ENCODE peak calls at places on chromosome 19, in six cellular contexts. A, E, Q, X, M and P are unnamed samples. For H3K27me3, the result is how much of the 10 kb centered on the place peaks cover.

GRCh38 chr19:41377977-41378707 is 1.8 kb downstream of the TMEM91 start:
- DNase-seq in A (no peak), E (no peak), Q (no peak), X (no peak), M (no peak), P (no peak)

GRCh38 chr19:37692956-37693660 is 26.5 kb downstream of the ZNF607 start:
- DNase-seq in A (no peak), E (no peak), Q (no peak), X (no peak), M (no peak), P (no peak)

GRCh38 chr19:33763661-33764343 is 32.9 kb upstream of the KCTD15 start:
- DNase-seq in A (no peak), E (no peak), Q (no peak), X (no peak), M (no peak), P (no peak)

GRCh38 chr19:42197375-42197817 is 20.1 kb downstream of the DEDD2 start:
- DNase-seq in A (no peak), E (no peak), Q (peak), X (no peak), M (no peak), P (no peak)

GRCh38 chr19:18496167-18496979 is 25.5 kb downstream of the ELL start:
- DNase-seq in A (peak), E (peak), Q (peak), X (no peak), M (no peak), P (peak)

GRCh38 chr19:7266832-7267231 is 27.4 kb downstream of the INSR start:
- DNase-seq in A (no peak), E (no peak), Q (no peak), X (no peak), M (no peak), P (no peak)

GRCh38 chr19:55354698-55355212 is at the start of gene COX6B2:
- DNase-seq in A (no peak), E (no peak), Q (no peak), X (no peak), M (no peak), P (no peak)

GRCh38 chr19:23699521-23699860 is 12.5 kb upstream of the ZNF675 start:
- DNase-seq in A (no peak), E (peak), Q (no peak), X (no peak), M (no peak), P (no peak)

GRCh38 chr19:43789029-43789428 is 8.3 kb upstream of the KCNN4 start:
- DNase-seq in A (no peak), E (peak), Q (no peak), X (no peak), M (no peak), P (no peak)

GRCh38 chr19:43711751-43712355 is 4.0 kb upstream of the IRGC start:
- DNase-seq in A (no peak), E (no peak), Q (peak), X (no peak), M (no peak), P (no peak)

GRCh38 chr19:3094638-3095374 is 644 bp downstream of the GNA11 start:
- DNase-seq in A (no peak), E (no peak), Q (no peak), X (no peak), M (no peak), P (peak)

GRCh38 chr19:37654525-37654832 is 786 bp downstream of the ZFP30 start:
- DNase-seq in A (no peak), E (no peak), Q (peak), X (no peak), M (no peak), P (peak)

GRCh38 chr19:10006752-10007323 is 3.5 kb downstream of the COL5A3 start:
- DNase-seq in A (no peak), E (no peak), Q (no peak), X (no peak), M (no peak), P (no peak)

DNA sequence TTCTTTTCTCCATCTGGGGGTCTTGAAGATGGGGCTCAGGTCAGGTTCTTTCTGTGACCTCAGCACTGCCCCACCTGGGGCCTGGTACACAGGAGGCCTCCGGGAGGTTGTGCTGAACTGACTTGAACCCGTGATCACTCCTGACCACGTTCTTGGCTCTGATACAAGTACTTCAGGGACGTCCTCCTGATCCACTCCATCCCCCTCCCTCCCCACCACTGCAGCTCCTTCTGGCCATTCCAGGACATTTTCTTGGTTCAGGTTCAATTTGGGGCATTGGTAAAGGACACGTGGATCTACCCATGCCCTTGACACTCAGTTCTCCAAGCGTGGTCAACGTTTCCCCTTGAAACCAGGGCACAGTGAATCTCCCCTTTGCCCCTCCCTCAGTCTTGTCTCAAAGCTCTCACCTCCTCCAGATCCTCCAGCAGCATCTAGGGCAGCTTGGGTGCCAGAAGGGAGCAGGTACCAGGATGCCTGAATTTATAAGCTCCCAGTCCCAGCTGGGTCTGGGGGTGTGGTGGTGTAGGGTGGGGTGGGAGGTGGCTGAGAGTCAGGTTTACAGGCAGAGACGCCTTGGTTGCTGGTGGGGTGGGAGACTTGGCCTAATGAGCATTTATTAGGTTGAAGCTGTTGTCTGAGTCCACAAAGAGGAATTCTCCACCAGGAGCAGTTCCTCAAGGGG is at the start of gene KLK15:
- DNase-seq in A (no peak), E (no peak), Q (no peak), X (peak), M (no peak), P (no peak)
- H3K27me3 ChIP-seq in A (under half), E (half or more), Q (under half), X (under half), M (under half), P (under half)

DNA sequence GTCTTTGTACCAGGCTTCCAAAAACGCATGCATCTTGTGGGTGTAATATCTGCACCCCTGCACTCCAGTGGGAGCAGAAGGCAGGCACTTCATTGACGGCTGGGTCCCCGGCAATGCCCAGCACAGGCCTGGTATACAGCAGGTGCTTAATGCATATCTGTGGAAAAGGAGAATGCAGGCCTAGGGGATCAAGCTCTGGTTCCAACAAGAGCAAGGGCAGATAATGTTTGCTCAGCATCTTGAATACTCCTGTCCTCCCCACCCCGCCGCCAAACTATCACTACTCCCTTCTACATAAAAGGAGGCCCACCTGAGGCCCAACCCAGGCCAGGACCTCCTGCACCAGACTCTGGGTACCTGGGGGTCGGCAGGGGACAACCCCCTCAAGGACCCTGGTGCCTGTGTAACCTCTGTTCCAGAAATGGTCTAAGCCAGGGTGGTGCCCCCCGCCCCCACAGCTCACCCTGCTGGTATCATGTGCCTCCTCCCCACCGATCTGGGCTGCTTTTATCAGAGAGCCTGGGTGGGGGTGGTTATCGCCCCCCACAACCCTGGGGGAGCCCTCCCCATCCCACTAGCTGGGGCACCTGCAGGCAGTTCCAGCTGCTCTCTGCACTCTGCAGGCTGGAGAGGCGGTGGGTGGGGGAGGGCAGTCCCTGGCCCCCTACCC is 4.8 kb downstream of the KLF16 start:
- DNase-seq in A (no peak), E (no peak), Q (no peak), X (no peak), M (no peak), P (no peak)
- H3K4me3 ChIP-seq in A (no peak), E (no peak), Q (no peak), X (no peak), M (no peak), P (no peak)

GRCh38 chr19:35331551-35332214 is 2.7 kb downstream of the CD22 start:
- DNase-seq in A (no peak), E (no peak), Q (no peak), X (no peak), M (no peak), P (peak)
- H3K27me3 ChIP-seq in A (under half), E (half or more), Q (under half), X (under half), M (under half), P (under half)

GRCh38 chr19:49489601-49490167 is 2.3 kb downstream of the RPL13A start:
- DNase-seq in A (no peak), E (no peak), Q (peak), X (no peak), M (no peak), P (no peak)

GRCh38 chr19:49490287-49491029 is 3.0 kb downstream of the RPL13A start:
- DNase-seq in A (no peak), E (no peak), Q (no peak), X (no peak), M (no peak), P (no peak)

GRCh38 chr19:49491804-49492572 is 4.2 kb upstream of the RPS11 start:
- DNase-seq in A (no peak), E (no peak), Q (peak), X (no peak), M (no peak), P (no peak)

GRCh38 chr19:49492573-49493411 is 3.4 kb upstream of the RPS11 start:
- DNase-seq in A (no peak), E (peak), Q (no peak), X (no peak), M (no peak), P (no peak)

GRCh38 chr19:49491030-49491803 is 3.8 kb downstream of the RPL13A start:
- DNase-seq in A (no peak), E (no peak), Q (no peak), X (no peak), M (no peak), P (no peak)
- H3K4me3 ChIP-seq in A (no peak), E (no peak), Q (no peak), X (no peak), M (no peak), P (no peak)

GRCh38 chr19:16831531-16831930 is 2.3 kb downstream of the SIN3B start:
- DNase-seq in A (no peak), E (no peak), Q (no peak), X (no peak), M (no peak), P (no peak)

GRCh38 chr19:16836906-16837362 is 7.7 kb downstream of the SIN3B start:
- DNase-seq in A (no peak), E (no peak), Q (no peak), X (no peak), M (no peak), P (no peak)

GRCh38 chr19:16836115-16836905 is 7.1 kb downstream of the SIN3B start:
- DNase-seq in A (no peak), E (no peak), Q (no peak), X (no peak), M (no peak), P (no peak)

GRCh38 chr19:16830679-16831078 is 1.5 kb downstream of the SIN3B start:
- DNase-seq in A (no peak), E (no peak), Q (no peak), X (no peak), M (no peak), P (no peak)

GRCh38 chr19:16834747-16835146 is 5.5 kb downstream of the SIN3B start:
- DNase-seq in A (no peak), E (no peak), Q (no peak), X (no peak), M (no peak), P (no peak)
- H3K27me3 ChIP-seq in A (under half), E (under half), Q (under half), X (under half), M (under half), P (under half)

DNA sequence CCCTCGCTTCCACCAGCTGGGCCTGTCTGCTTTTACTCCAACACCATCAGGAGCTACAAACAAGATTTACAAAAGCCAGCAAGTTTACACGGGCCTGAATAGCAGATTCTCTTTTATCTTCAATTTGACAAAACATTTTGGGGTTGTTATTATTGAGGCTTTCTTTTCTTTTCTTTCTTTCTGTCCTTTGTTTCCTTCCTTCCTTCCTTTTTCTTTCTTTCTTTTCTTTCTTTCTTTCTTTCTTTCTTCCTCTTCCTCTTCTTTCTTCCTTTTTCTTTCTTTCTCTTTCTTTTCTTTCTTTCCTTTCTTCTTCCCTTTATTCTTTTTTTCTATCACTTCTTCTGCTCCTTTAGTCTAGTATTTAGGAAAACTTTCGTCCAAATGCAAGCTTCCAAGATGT is 34.4 kb upstream of the C19orf12 start:
- DNase-seq in A (no peak), E (no peak), Q (no peak), X (no peak), M (no peak), P (no peak)
- H3K4me3 ChIP-seq in A (no peak), E (no peak), Q (no peak), X (no peak), M (no peak), P (no peak)

GRCh38 chr19:46109876-46110275 is 14.6 kb downstream of the IGFL3 start:
- DNase-seq in A (no peak), E (no peak), Q (no peak), X (no peak), M (no peak), P (no peak)
- H3K27me3 ChIP-seq in A (under half), E (under half), Q (under half), X (under half), M (under half), P (under half)

DNA sequence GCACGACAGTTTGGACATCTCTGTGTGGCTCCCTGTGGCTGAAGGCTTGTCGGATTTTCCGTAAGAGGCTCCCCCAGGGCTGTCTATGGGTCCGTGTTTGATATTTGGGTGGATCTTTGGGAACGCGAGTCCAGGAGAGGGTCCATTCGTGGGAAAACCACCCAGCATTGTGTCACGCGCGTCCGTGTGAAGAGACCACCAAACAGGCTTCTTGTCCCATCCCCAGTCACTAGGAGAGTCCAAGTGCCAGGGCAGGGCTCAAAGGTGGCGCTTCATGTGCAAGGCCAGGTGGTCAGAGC is 2.4 kb downstream of the KLF1 start:
- DNase-seq in A (no peak), E (no peak), Q (no peak), X (no peak), M (no peak), P (no peak)
- H3K4me3 ChIP-seq in A (peak), E (peak), Q (no peak), X (no peak), M (no peak), P (peak)

GRCh38 chr19:47469719-47470118 is 2.0 kb downstream of the SLC8A2 start:
- DNase-seq in A (no peak), E (no peak), Q (no peak), X (no peak), M (no peak), P (no peak)

GRCh38 chr19:47471733-47472457 is at the start of gene SLC8A2:
- DNase-seq in A (peak), E (peak), Q (no peak), X (peak), M (peak), P (peak)

GRCh38 chr19:47471381-47471732 is 336 bp downstream of the SLC8A2 start:
- DNase-seq in A (no peak), E (no peak), Q (no peak), X (no peak), M (no peak), P (no peak)

GRCh38 chr19:47469419-47469700 is 2.3 kb downstream of the SLC8A2 start:
- DNase-seq in A (no peak), E (no peak), Q (no peak), X (no peak), M (no peak), P (no peak)

DNA sequence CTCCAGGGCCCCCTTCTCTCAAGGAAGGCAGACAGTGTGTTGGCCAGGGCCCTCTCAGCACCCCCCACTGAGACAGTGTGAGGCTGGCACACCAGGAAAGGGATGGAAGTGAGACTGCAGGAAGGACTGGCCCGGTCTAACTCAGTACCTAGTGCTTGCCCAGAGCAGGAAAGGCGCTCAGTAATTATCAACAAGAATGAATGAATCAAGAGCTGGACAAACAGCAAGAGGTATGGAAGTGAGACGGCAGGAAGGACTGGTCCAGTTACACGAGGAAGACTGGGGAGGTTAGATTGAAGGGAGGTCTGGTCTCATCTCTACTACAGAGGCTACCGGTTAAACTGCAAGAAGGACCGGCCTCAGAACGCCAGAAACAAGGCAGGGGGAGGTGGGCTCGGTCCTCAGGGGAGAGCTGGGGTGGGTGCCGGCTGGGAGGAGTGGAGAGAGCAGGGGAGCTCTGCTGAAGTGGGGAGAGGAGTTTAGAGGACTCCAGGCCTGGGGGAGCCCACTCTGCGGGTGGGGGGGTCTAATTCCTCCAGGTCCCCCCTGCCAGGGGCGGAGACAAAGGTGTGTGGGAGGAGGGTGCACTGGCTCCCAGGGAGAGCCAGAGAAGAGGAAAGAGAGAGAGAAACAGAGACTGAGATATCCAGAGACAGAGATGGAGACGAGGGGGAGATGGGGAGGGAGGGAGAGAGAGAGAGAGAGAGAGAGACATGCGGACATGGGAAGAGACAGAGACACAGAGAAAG is 1.1 kb downstream of the SLC8A2 start:
- DNase-seq in A (no peak), E (no peak), Q (no peak), X (no peak), M (no peak), P (no peak)
- H3K27me3 ChIP-seq in A (under half), E (half or more), Q (under half), X (under half), M (under half), P (under half)

GRCh38 chr19:4914736-4915501 is 5.6 kb downstream of the UHRF1 start:
- DNase-seq in A (peak), E (no peak), Q (peak), X (no peak), M (peak), P (peak)
- H3K4me3 ChIP-seq in A (peak), E (no peak), Q (no peak), X (no peak), M (no peak), P (peak)